ENCODE peak calls at places on chromosomes 11 and 22, in seven cellular contexts. L, Z, I, G, X, J and S are unnamed samples.

GRCh38 chr11:8699903-8700302 is 17.3 kb downstream of the RPL27A start:
- DNase-seq in L (peak; percentile 82), Z (peak; percentile 74), I (no peak), G (no peak), X (peak; percentile 79), J (no peak), S (peak; percentile 75)

GRCh38 chr11:72684236-72684912 is 10.2 kb upstream of the PDE2A start:
- DNase-seq in L (peak; percentile 75), Z (peak; percentile 56), I (no peak), G (peak; percentile 49), X (peak; percentile 81), J (no peak), S (no peak)

GRCh38 chr11:19311306-19312030 is 70.7 kb upstream of the E2F8 start:
- DNase-seq in L (peak; percentile 66), Z (peak; percentile 52), I (no peak), G (no peak), X (peak; percentile 79), J (no peak), S (peak; percentile 87)

GRCh38 chr11:69444381-69445130 is 36.9 kb upstream of the LINC01488 start:
- DNase-seq in L (peak; percentile 89), Z (peak; percentile 62), I (no peak), G (no peak), X (peak; percentile 53), J (peak; percentile 95), S (peak; percentile 28)

GRCh38 chr11:74926304-74927030 is 22.4 kb downstream of the XRRA1 start:
- DNase-seq in L (peak; percentile 74), Z (peak; percentile 64), I (no peak), G (no peak), X (no peak), J (peak; percentile 57), S (no peak)

GRCh38 chr11:129853508-129854228 is 38.0 kb downstream of the TMEM45B start:
- DNase-seq in L (no peak), Z (peak; percentile 78), I (no peak), G (no peak), X (peak; percentile 74), J (no peak), S (no peak)

GRCh38 chr11:37963440-37963839 is 1365.4 kb upstream of the RAG2 start:
- DNase-seq in L (no peak), Z (no peak), I (no peak), G (no peak), X (no peak), J (no peak), S (no peak)

GRCh38 chr22:44880588-44881245 is 128.3 kb downstream of the ARHGAP8 start:
- DNase-seq in L (no peak), Z (no peak), I (no peak), G (no peak), X (no peak), J (no peak), S (no peak)

GRCh38 chr22:37185646-37186227 is 2.3 kb downstream of the C1QTNF6 start:
- DNase-seq in L (no peak), Z (no peak), I (no peak), G (no peak), X (no peak), J (no peak), S (no peak)

GRCh38 chr11:95325777-95326258 is 94.8 kb upstream of the SESN3 start:
- DNase-seq in L (no peak), Z (no peak), I (no peak), G (no peak), X (no peak), J (no peak), S (no peak)

GRCh38 chr11:108754901-108755625 is 90.2 kb downstream of the DDX10 start:
- DNase-seq in L (peak; percentile 47), Z (no peak), I (no peak), G (no peak), X (no peak), J (peak; percentile 71), S (no peak)

GRCh38 chr11:46554205-46555162 is 39.3 kb downstream of the AMBRA1 start:
- DNase-seq in L (peak; percentile 79), Z (peak; percentile 70), I (no peak), G (no peak), X (peak; percentile 49), J (peak; percentile 57), S (no peak)

GRCh38 chr11:10122337-10123197 is 171.5 kb downstream of the SBF2 start:
- DNase-seq in L (peak; percentile 52), Z (peak; percentile 78), I (no peak), G (no peak), X (peak; percentile 39), J (no peak), S (no peak)

GRCh38 chr22:40067639-40068038 is 72.9 kb downstream of the FAM83F start:
- DNase-seq in L (no peak), Z (no peak), I (no peak), G (no peak), X (no peak), J (no peak), S (no peak)

GRCh38 chr11:110389946-110390345 is 39.8 kb upstream of the FDX1 start:
- DNase-seq in L (no peak), Z (no peak), I (no peak), G (no peak), X (no peak), J (no peak), S (no peak)

GRCh38 chr11:106276859-106277436 is 199.5 kb downstream of the AASDHPPT start:
- DNase-seq in L (peak; percentile 7), Z (peak; percentile 26), I (no peak), G (no peak), X (no peak), J (no peak), S (no peak)

GRCh38 chr22:20131856-20132685 is 467 bp downstream of the ZDHHC8 start:
- DNase-seq in L (peak; percentile 32), Z (no peak), I (no peak), G (no peak), X (peak; percentile 24), J (no peak), S (peak; percentile 38)

GRCh38 chr22:10780281-10780680 is 4747.7 kb upstream of the OR11H1 start:
- DNase-seq in L (no peak), Z (no peak), I (no peak), G (no peak), X (no peak), J (no peak), S (no peak)